ENCODE peak calls at places on chromosomes 3 and 15, in four cellular contexts. X is trophoblast cell, E is neural progenitor cell, M is IMR-90. A is an unnamed sample. For H3K4me1, the result is how much of the 10 kb centered on the place peaks cover.

GRCh38 chr3:177835008-177835407 is 637.7 kb upstream of the TBL1XR1 start:
- DNase-seq in X (no peak), E (no peak), M (peak), A (no peak)

GRCh38 chr3:79491029-79491634 is 276.7 kb downstream of the ROBO1 start:
- DNase-seq in X (no peak), E (peak), M (no peak), A (no peak)

GRCh38 chr3:160756907-160757623 is 1.0 kb downstream of the PPM1L start:
- DNase-seq in X (no peak), E (peak), M (no peak), A (peak)

GRCh38 chr3:54578417-54578816 is 349.4 kb downstream of the LRTM1 start:
- DNase-seq in X (no peak), E (no peak), M (no peak), A (no peak)

GRCh38 chr3:163626753-163627152 is 1451.5 kb downstream of the SI start:
- DNase-seq in X (no peak), E (no peak), M (no peak), A (no peak)

GRCh38 chr3:104362319-104362718 is 1004.4 kb upstream of the ALCAM start:
- DNase-seq in X (no peak), E (no peak), M (no peak), A (no peak)

GRCh38 chr15:27045796-27046195 is 74.8 kb downstream of the GABRG3 start:
- DNase-seq in X (no peak), E (no peak), M (no peak), A (no peak)

GRCh38 chr3:58824285-58824684 is 157.7 kb upstream of the FAM3D start:
- DNase-seq in X (peak), E (peak), M (peak), A (peak)

GRCh38 chr15:52528465-52529288 is at the start of gene MYO5A:
- DNase-seq in X (peak), E (peak), M (peak), A (peak)

GRCh38 chr3:164007764-164008163 is 1070.5 kb downstream of the SI start:
- DNase-seq in X (no peak), E (no peak), M (no peak), A (no peak)

GRCh38 chr15:85337398-85338074 is 42.9 kb upstream of the AKAP13 start:
- DNase-seq in X (no peak), E (no peak), M (no peak), A (no peak)

GRCh38 chr15:69410290-69410874 is 3.8 kb upstream of the KIF23 start:
- DNase-seq in X (no peak), E (peak), M (peak), A (no peak)

GRCh38 chr15:100759698-100760356 is 119.8 kb upstream of the ALDH1A3 start:
- DNase-seq in X (peak), E (no peak), M (peak), A (peak)

GRCh38 chr3:17355591-17355990 is 386.8 kb downstream of the TBC1D5 start:
- DNase-seq in X (no peak), E (no peak), M (no peak), A (no peak)

GRCh38 chr3:58647661-58648141 is 18.9 kb downstream of the FAM3D start:
- DNase-seq in X (no peak), E (no peak), M (no peak), A (no peak)

GRCh38 chr3:72698154-72698917 is 149.9 kb downstream of the SHQ1 start:
- DNase-seq in X (no peak), E (peak), M (no peak), A (no peak)

GRCh38 chr3:183487896-183488295 is 59.5 kb upstream of the MCF2L2 start:
- DNase-seq in X (no peak), E (no peak), M (no peak), A (no peak)

GRCh38 chr3:59320080-59320479 is 270.3 kb upstream of the CFAP20DC start:
- DNase-seq in X (no peak), E (peak), M (no peak), A (no peak)

GRCh38 chr3:185312006-185312405 is 50.9 kb upstream of the MAP3K13 start:
- DNase-seq in X (no peak), E (no peak), M (no peak), A (peak)

GRCh38 chr3:31307131-31307785 is 225.5 kb upstream of the STT3B start:
- DNase-seq in X (no peak), E (no peak), M (no peak), A (no peak)

GRCh38 chr3:44913868-44914468 is 39.6 kb downstream of the TGM4 start:
- DNase-seq in X (peak), E (peak), M (peak), A (peak)

DNA sequence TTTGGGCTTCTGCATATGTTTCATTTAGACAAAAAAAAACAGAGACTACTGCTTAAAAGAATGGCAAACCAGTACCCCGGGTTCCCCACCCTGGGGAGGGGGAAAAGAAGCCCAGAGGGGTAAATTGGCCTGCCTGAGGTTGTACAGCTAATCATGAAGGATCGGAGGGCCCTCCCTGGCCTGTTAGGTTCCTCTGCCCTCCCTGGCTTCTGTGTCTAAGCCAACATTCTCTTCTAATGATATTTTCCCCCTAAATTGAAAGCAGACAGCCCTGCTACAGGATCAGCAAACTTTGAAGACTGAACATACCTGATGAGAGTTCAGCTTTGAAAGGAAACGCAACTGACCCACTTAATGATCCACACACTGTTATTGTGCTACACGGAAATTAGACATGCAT is 2.5 kb downstream of the ARHGAP31 start:
- DNase-seq in X (no peak), E (no peak), M (no peak), A (no peak)
- H3K9ac ChIP-seq in X (peak), E (no peak), M (no peak), A (peak)

DNA sequence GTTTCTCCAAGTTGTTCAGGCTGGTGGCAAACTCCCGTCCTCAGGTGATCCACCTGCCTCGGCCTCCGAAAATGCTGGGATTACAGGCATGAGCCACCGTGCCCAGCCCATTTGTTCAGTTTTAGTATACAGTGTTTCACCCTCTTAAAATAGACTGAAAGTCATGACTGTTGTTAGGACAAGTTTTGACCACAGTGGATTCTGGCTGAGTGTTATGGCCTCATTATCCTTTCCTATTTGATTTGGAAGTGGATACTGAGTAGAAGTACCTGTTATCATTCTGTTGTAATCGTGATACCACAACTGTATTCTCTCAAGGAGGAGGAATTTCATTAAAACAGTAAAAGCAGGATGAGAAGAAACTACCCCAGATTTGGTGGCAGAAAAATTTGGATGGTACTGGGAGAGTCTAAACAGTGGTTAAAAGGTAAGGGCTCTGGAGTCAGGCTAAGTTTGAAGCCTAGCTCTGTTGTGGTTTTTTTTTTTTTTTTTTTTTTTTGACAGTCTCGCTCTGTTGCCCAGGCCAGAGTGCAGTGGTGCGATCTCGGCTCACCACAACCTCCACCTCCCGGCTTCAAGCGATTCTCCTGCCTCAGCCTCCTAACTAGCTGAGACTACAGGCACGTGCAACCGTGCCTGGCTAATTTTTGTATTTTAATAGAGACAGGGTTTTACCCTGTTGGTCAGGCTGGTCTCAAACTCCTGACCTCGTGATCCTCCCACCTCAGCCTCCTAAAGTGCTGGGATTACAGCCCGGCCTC is 2.6 kb downstream of the MAP2K1 start:
- DNase-seq in X (no peak), E (no peak), M (no peak), A (no peak)
- H3K4me1 ChIP-seq in X (under half), E (under half), M (under half), A (under half)

GRCh38 chr15:64730151-64730550 is 45.2 kb downstream of the RBPMS2 start:
- DNase-seq in X (peak), E (no peak), M (no peak), A (no peak)

GRCh38 chr15:64731807-64732151 is 43.6 kb downstream of the RBPMS2 start:
- DNase-seq in X (peak), E (no peak), M (no peak), A (no peak)

GRCh38 chr15:64732156-64732860 is 43.1 kb downstream of the RBPMS2 start:
- DNase-seq in X (no peak), E (no peak), M (no peak), A (no peak)

GRCh38 chr15:64731012-64731806 is 44.2 kb downstream of the RBPMS2 start:
- DNase-seq in X (peak), E (peak), M (peak), A (peak)
- H3K27ac ChIP-seq in X (no peak), E (no peak), M (no peak), A (no peak)

GRCh38 chr15:48896775-48897143 is 18.8 kb downstream of the EID1 start:
- DNase-seq in X (no peak), E (no peak), M (no peak), A (no peak)
- H3K9ac ChIP-seq in X (no peak), E (no peak), M (peak), A (no peak)

GRCh38 chr15:78065973-78066946 is 11.3 kb downstream of the TBC1D2B start:
- DNase-seq in X (no peak), E (no peak), M (no peak), A (no peak)

GRCh38 chr15:78065284-78065872 is 12.1 kb downstream of the TBC1D2B start:
- DNase-seq in X (peak), E (no peak), M (peak), A (no peak)

GRCh38 chr15:78061963-78062427 is 15.5 kb downstream of the TBC1D2B start:
- DNase-seq in X (no peak), E (no peak), M (peak), A (no peak)

GRCh38 chr15:78063966-78064365 is 13.5 kb downstream of the TBC1D2B start:
- DNase-seq in X (no peak), E (no peak), M (peak), A (no peak)

GRCh38 chr15:78064544-78064943 is 13.0 kb downstream of the TBC1D2B start:
- DNase-seq in X (no peak), E (no peak), M (peak), A (no peak)
- H3K4me1 ChIP-seq in X (under half), E (under half), M (under half), A (under half)

GRCh38 chr3:46163551-46163981 is 44.5 kb downstream of the CCR1 start:
- DNase-seq in X (peak), E (no peak), M (no peak), A (no peak)
- H3K27ac ChIP-seq in X (peak), E (no peak), M (no peak), A (no peak)

GRCh38 chr15:91941871-91942270 is 88.4 kb downstream of the SLCO3A1 start:
- DNase-seq in X (no peak), E (no peak), M (no peak), A (no peak)
- H3K9ac ChIP-seq in X (no peak), E (no peak), M (no peak), A (peak)

GRCh38 chr15:89830622-89831021 is 16.0 kb upstream of the ANPEP start:
- DNase-seq in X (no peak), E (no peak), M (no peak), A (no peak)
- H3K4me1 ChIP-seq in X (under half), E (under half), M (under half), A (under half)